ENCODE peak calls at places on chromosomes 4 and X, in nine cellular contexts. S is uterus, Y is esophagus squamous epithelium, O is A549, Q is tibial nerve, L is adrenal gland, E is Peyer's patch, R is right lobe of liver, T is K562. W is an unnamed sample.
A peak's percentile ranks its signal among the peaks of the same experiment; 100 is the strongest.

GRCh38 chrX:38273453-38273852 is 52.8 kb upstream of the SRPX start:
- DNase-seq in S (no peak), Y (no peak), O (no peak), Q (no peak), L (no peak), E (no peak), R (no peak), T (no peak), W (no peak)

GRCh38 chrX:56764153-56764974 is 35.3 kb downstream of the NBDY start:
- DNase-seq in S (peak; percentile 83), Y (no peak), O (peak; percentile 43), Q (no peak), L (peak; percentile 70), E (peak; percentile 77), R (peak; percentile 67), T (peak; percentile 65), W (peak; percentile 93)

GRCh38 chr4:54277691-54278090 is 48.6 kb downstream of the PDGFRA start:
- DNase-seq in S (peak; percentile 28), Y (no peak), O (no peak), Q (no peak), L (peak; percentile 52), E (no peak), R (no peak), T (no peak), W (no peak)

GRCh38 chrX:47235691-47236103 is 2.9 kb downstream of the USP11 start:
- DNase-seq in S (no peak), Y (no peak), O (no peak), Q (no peak), L (no peak), E (no peak), R (no peak), T (no peak), W (no peak)

GRCh38 chr4:4985844-4986243 is 33.4 kb downstream of the CYTL1 start:
- DNase-seq in S (no peak), Y (no peak), O (no peak), Q (no peak), L (no peak), E (no peak), R (no peak), T (peak; percentile 21), W (no peak)

GRCh38 chr4:73068496-73069337 is 799 bp downstream of the COX18 start:
- DNase-seq in S (no peak), Y (no peak), O (no peak), Q (no peak), L (no peak), E (no peak), R (no peak), T (peak; percentile 62), W (no peak)

GRCh38 chr4:87005690-87006461 is 71.1 kb downstream of the AFF1 start:
- DNase-seq in S (no peak), Y (no peak), O (no peak), Q (no peak), L (no peak), E (peak; percentile 39), R (no peak), T (peak; percentile 36), W (no peak)

GRCh38 chr4:117835566-117835965 is 198.7 kb upstream of the NDST3 start:
- DNase-seq in S (no peak), Y (no peak), O (no peak), Q (no peak), L (no peak), E (no peak), R (no peak), T (no peak), W (no peak)

GRCh38 chrX:119790977-119791436 is 423 bp downstream of the RPL39 start:
- DNase-seq in S (no peak), Y (no peak), O (no peak), Q (no peak), L (peak; percentile 32), E (peak; percentile 27), R (peak; percentile 44), T (peak; percentile 67), W (peak; percentile 22)

GRCh38 chr4:174450051-174450450 is 72.2 kb downstream of the HPGD start:
- DNase-seq in S (no peak), Y (no peak), O (no peak), Q (no peak), L (no peak), E (no peak), R (no peak), T (no peak), W (no peak)

GRCh38 chr4:11441182-11441556 is 12.5 kb upstream of the HS3ST1 start:
- DNase-seq in S (no peak), Y (no peak), O (no peak), Q (no peak), L (no peak), E (no peak), R (no peak), T (no peak), W (no peak)

GRCh38 chr4:80243274-80244018 is 23.0 kb upstream of the FGF5 start:
- DNase-seq in S (no peak), Y (no peak), O (no peak), Q (no peak), L (no peak), E (no peak), R (no peak), T (no peak), W (no peak)

GRCh38 chr4:170675568-170676262 is 586.0 kb upstream of the AADAT start:
- DNase-seq in S (no peak), Y (no peak), O (no peak), Q (no peak), L (no peak), E (no peak), R (no peak), T (no peak), W (no peak)

GRCh38 chr4:38314663-38315062 is 349.3 kb upstream of the KLF3 start:
- DNase-seq in S (no peak), Y (no peak), O (no peak), Q (no peak), L (no peak), E (no peak), R (peak; percentile 75), T (no peak), W (peak; percentile 67)

GRCh38 chr4:76363556-76364290 is 57.2 kb downstream of the STBD1 start:
- DNase-seq in S (no peak), Y (no peak), O (no peak), Q (no peak), L (no peak), E (no peak), R (no peak), T (no peak), W (no peak)

GRCh38 chrX:16712116-16712824 is at the start of gene CTPS2:
- DNase-seq in S (peak; percentile 52), Y (no peak), O (peak; percentile 79), Q (peak; percentile 23), L (peak; percentile 78), E (peak; percentile 50), R (peak; percentile 73), T (peak; percentile 80), W (peak; percentile 93)

GRCh38 chrX:150456466-150456865 is 93.3 kb downstream of the MAMLD1 start:
- DNase-seq in S (no peak), Y (no peak), O (no peak), Q (no peak), L (no peak), E (no peak), R (no peak), T (peak; percentile 31), W (no peak)

GRCh38 chrX:80285131-80285773 is 135.0 kb upstream of the TENT5D start:
- DNase-seq in S (no peak), Y (no peak), O (peak; percentile 0), Q (no peak), L (no peak), E (no peak), R (no peak), T (peak; percentile 38), W (no peak)
- TF ChIP-seq CTCF in S (no peak), Y (no peak), O (peak; percentile 55), Q (peak; percentile 5), L (peak; percentile 20), E (no peak), R (peak; percentile 47), T (peak; percentile 36), W (no peak)

GRCh38 chr4:143289370-143289769 is 47.3 kb upstream of the GAB1 start:
- DNase-seq in S (no peak), Y (no peak), O (no peak), Q (no peak), L (no peak), E (no peak), R (no peak), T (no peak), W (no peak)

GRCh38 chr4:143286733-143287570 is 49.7 kb upstream of the GAB1 start:
- DNase-seq in S (no peak), Y (no peak), O (no peak), Q (no peak), L (no peak), E (no peak), R (no peak), T (peak; percentile 8), W (no peak)

GRCh38 chr4:143282170-143282760 is 54.4 kb upstream of the GAB1 start:
- DNase-seq in S (no peak), Y (no peak), O (no peak), Q (no peak), L (no peak), E (no peak), R (no peak), T (no peak), W (no peak)

GRCh38 chr4:143287571-143287923 is 49.1 kb upstream of the GAB1 start:
- DNase-seq in S (no peak), Y (no peak), O (no peak), Q (no peak), L (no peak), E (no peak), R (no peak), T (peak; percentile 12), W (no peak)

GRCh38 chr4:143286058-143286457 is 50.6 kb upstream of the GAB1 start:
- DNase-seq in S (no peak), Y (no peak), O (no peak), Q (no peak), L (no peak), E (no peak), R (no peak), T (no peak), W (no peak)
- H3K4me3 ChIP-seq in S (no peak overlapping the region), Y (no peak overlapping the region), O (no peak overlapping the region), Q (no peak overlapping the region), L (no peak overlapping the region), E (no peak overlapping the region), R (no peak overlapping the region), T (no peak overlapping the region), W (no peak overlapping the region)

DNA sequence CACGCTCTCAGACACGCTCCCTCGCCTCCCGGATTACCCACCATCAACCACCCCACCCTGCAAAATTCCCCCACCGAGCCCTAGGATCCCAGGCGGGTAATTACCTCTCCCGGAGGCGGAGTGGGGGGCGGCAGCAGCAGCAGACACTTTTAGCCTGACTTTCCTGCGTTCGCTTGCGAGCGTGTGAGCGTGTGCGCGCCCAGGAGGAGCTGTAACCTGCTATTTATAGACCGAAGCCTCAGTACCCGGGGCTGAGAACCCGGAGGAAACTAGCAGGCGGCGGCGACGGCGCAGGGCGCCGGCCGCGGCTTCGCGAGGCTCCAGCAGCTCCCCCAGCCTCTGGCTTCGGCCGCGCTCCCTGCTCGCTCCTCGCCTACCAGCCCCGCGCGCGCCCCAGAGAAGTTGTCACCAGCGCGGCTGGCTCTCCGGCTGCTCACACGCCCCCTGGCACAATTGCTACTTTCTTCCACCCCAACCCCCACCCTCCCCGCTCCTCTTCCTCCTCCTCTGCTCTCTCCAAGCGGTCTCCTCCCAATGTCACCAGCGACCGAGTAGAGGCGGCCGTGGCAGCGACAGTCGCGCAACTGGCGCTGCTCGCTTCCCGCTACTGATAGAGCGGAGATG is at the start of gene INPP4B:
- DNase-seq in S (peak; percentile 55), Y (no peak), O (no peak), Q (peak; percentile 19), L (peak; percentile 46), E (no peak), R (no peak), T (no peak), W (no peak)
- TF ChIP-seq POLR2A in S (peak; percentile 47), Y (no peak), O (no peak), Q (no peak), L (peak; percentile 28), E (no peak), R (no peak), T (no peak), W (no peak)

GRCh38 chr4:1497189-1497801 is 91.1 kb upstream of the NKX1-1 start:
- DNase-seq in S (no peak), Y (no peak), O (no peak), Q (no peak), L (no peak), E (no peak), R (no peak), T (no peak), W (no peak)
- TF ChIP-seq CTCF in S (no peak), Y (no peak), O (no peak), Q (no peak), L (no peak), E (no peak), R (no peak), T (no peak), W (no peak)